ENCODE peak calls at places on chromosomes 6 and 20, in seven cellular contexts. E is natural killer cell, M is NCI-H1092, T is GM20000, U is A172, Z is NCI-H1105, G is GF-D8. F is an unnamed sample.

GRCh38 chr6:142943746-142944125 is 1.2 kb downstream of the HIVEP2 start:
- DNase-seq in Z (no peak), M (no peak), E (peak; percentile 48), U (no peak), G (peak; percentile 91), T (peak; percentile 45), F (no peak)

GRCh38 chr20:1301031-1301529 is 27.9 kb downstream of the SDCBP2 start:
- DNase-seq in U (peak; percentile 90), M (no peak), G (no peak), Z (no peak), T (no peak), E (no peak), F (peak; percentile 43)

GRCh38 chr6:134750669-134751068 is 199.2 kb downstream of the ALDH8A1 start:
- DNase-seq in G (no peak), T (no peak), E (no peak), Z (peak; percentile 16), U (peak; percentile 50), M (peak; percentile 29), F (no peak)

GRCh38 chr20:32911355-32911754 is 52.6 kb downstream of the EFCAB8 start:
- DNase-seq in T (no peak), M (no peak), Z (no peak), U (no peak), E (no peak), G (no peak), F (no peak)

GRCh38 chr6:130033999-130034814 is 15.8 kb downstream of the L3MBTL3 start:
- DNase-seq in T (no peak), Z (no peak), M (no peak), G (no peak), U (peak; percentile 86), E (no peak), F (no peak)

GRCh38 chr6:44216677-44217331 is at the start of gene MYMX:
- DNase-seq in U (no peak), M (peak; percentile 23), G (no peak), T (peak; percentile 10), Z (no peak), E (no peak), F (no peak)

GRCh38 chr6:1622851-1623768 is 13.4 kb downstream of the FOXC1 start:
- DNase-seq in M (no peak), U (no peak), Z (no peak), T (no peak), G (no peak), E (no peak), F (no peak)

GRCh38 chr20:49278817-49279676 is 1.2 kb upstream of the ZNFX1 start:
- DNase-seq in E (no peak), Z (no peak), U (peak; percentile 27), T (no peak), G (no peak), M (no peak), F (peak; percentile 21)

GRCh38 chr6:41280658-41281057 is 5.8 kb downstream of the TREM1 start:
- DNase-seq in M (no peak), Z (no peak), U (no peak), T (no peak), G (no peak), E (no peak), F (no peak)

GRCh38 chr6:131685266-131685780 is 15.9 kb downstream of the OR2A4 start:
- DNase-seq in Z (no peak), M (no peak), T (peak; percentile 21), G (no peak), E (no peak), U (no peak), F (no peak)

GRCh38 chr6:109503327-109504224 is 20.6 kb upstream of the ZBTB24 start:
- DNase-seq in M (no peak), G (peak; percentile 22), Z (no peak), U (no peak), E (no peak), T (no peak), F (no peak)

F was measured in RCC 7860.